ENCODE peak calls at places on chromosomes 5 and 9, in six cellular contexts. A is EL, H is neural crest cell, L is SHP77, R is right cardiac atrium, S is left ventricle myocardium superior. F is an unnamed sample.
A peak's percentile ranks its signal among the peaks of the same experiment; 100 is the strongest.

GRCh38 chr9:120846251-120846869 is 3.6 kb upstream of the PSMD5 start:
- DNase-seq in H (no peak), R (no peak), S (no peak), A (no peak), L (no peak), F (no peak)

GRCh38 chr9:113468716-113469448 is 5.4 kb downstream of the RGS3 start:
- DNase-seq in H (no peak), R (no peak), A (no peak), S (peak; percentile 66), L (peak; percentile 49), F (no peak)

GRCh38 chr5:56202483-56202882 is 30.6 kb downstream of the ANKRD55 start:
- DNase-seq in L (no peak), A (no peak), R (no peak), H (no peak), S (no peak), F (no peak)

GRCh38 chr9:16601991-16602390 is 268.5 kb downstream of the BNC2 start:
- DNase-seq in A (no peak), R (no peak), S (no peak), H (no peak), L (no peak), F (no peak)

GRCh38 chr9:121642758-121643157 is 8.7 kb upstream of the DAB2IP start:
- DNase-seq in A (no peak), L (no peak), S (no peak), R (no peak), H (no peak), F (no peak)

GRCh38 chr5:102664946-102665345 is 90.2 kb upstream of the PAM start:
- DNase-seq in R (no peak), S (no peak), H (no peak), A (no peak), L (no peak), F (no peak)

GRCh38 chr5:135216072-135216812 is 182.2 kb upstream of the PITX1 start:
- DNase-seq in H (no peak), S (no peak), L (no peak), R (no peak), A (no peak), F (no peak)

GRCh38 chr5:151023047-151023615 is 2.7 kb downstream of the GPX3 start:
- DNase-seq in H (no peak), S (peak; percentile 75), A (no peak), L (no peak), R (peak; percentile 85), F (no peak)

GRCh38 chr5:68060382-68060781 is 155.2 kb upstream of the PIK3R1 start:
- DNase-seq in A (no peak), H (no peak), S (no peak), R (no peak), L (no peak), F (no peak)

GRCh38 chr9:127264462-127265040 is at the start of gene GARNL3:
- DNase-seq in H (no peak), R (no peak), A (no peak), L (no peak), S (peak; percentile 37), F (no peak)

GRCh38 chr5:98796197-98796972 is 22.9 kb downstream of the RGMB start:
- DNase-seq in L (no peak), H (peak; percentile 56), A (peak; percentile 76), S (no peak), R (no peak), F (no peak)

F was measured in iPS DF 6.9.